ENCODE peak calls at places on chromosomes 1 and 21, in ten cellular contexts. One of them, this sample, is unnamed.

GRCh38 chr1:222627232-222627631 is 9.3 kb downstream of the MIA3 start:
- DNase-seq in ELR: peak; percentile 82
- DNase-seq in stimulated activated CD4-positive, alpha-beta T cell treated with anti-CD3 and anti-CD28 coated beads, Interleukin-15, amount 100 ng/mL, for 24 hours: no peak
- DNase-seq in activated naive CD4-positive, alpha-beta T cell treated with anti-CD3 and anti-CD28 coated beads, Interleukin-2, amount 50 U/mL, for 16 hours: no peak
- DNase-seq in AG10803: peak; percentile 36
- DNase-seq in bronchial epithelial cell: peak; percentile 73
- DNase-seq in nephron progenitor cell: no peak
- DNase-seq in progenitor cell of endocrine pancreas: no peak
- DNase-seq in GM10248: no peak
- DNase-seq in T1000: no peak
- DNase-seq in this sample: no peak

GRCh38 chr1:115067460-115067859 is 21.8 kb downstream of the TSPAN2 start:
- DNase-seq in ELR: peak; percentile 54
- DNase-seq in stimulated activated CD4-positive, alpha-beta T cell treated with anti-CD3 and anti-CD28 coated beads, Interleukin-15, amount 100 ng/mL, for 24 hours: no peak
- DNase-seq in activated naive CD4-positive, alpha-beta T cell treated with anti-CD3 and anti-CD28 coated beads, Interleukin-2, amount 50 U/mL, for 16 hours: no peak
- DNase-seq in AG10803: peak; percentile 81
- DNase-seq in bronchial epithelial cell: peak; percentile 68
- DNase-seq in nephron progenitor cell: no peak
- DNase-seq in progenitor cell of endocrine pancreas: no peak
- DNase-seq in GM10248: no peak
- DNase-seq in T1000: peak; percentile 27
- DNase-seq in this sample: no peak

GRCh38 chr1:97412737-97413136 is 508.1 kb downstream of the DPYD start:
- DNase-seq in ELR: peak; percentile 40
- DNase-seq in stimulated activated CD4-positive, alpha-beta T cell treated with anti-CD3 and anti-CD28 coated beads, Interleukin-15, amount 100 ng/mL, for 24 hours: no peak
- DNase-seq in activated naive CD4-positive, alpha-beta T cell treated with anti-CD3 and anti-CD28 coated beads, Interleukin-2, amount 50 U/mL, for 16 hours: no peak
- DNase-seq in AG10803: peak; percentile 9
- DNase-seq in bronchial epithelial cell: peak; percentile 41
- DNase-seq in nephron progenitor cell: no peak
- DNase-seq in progenitor cell of endocrine pancreas: no peak
- DNase-seq in GM10248: no peak
- DNase-seq in T1000: no peak
- DNase-seq in this sample: no peak

GRCh38 chr1:42479621-42480020 is 16.5 kb downstream of the CCDC30 start:
- DNase-seq in ELR: peak; percentile 67
- DNase-seq in stimulated activated CD4-positive, alpha-beta T cell treated with anti-CD3 and anti-CD28 coated beads, Interleukin-15, amount 100 ng/mL, for 24 hours: no peak
- DNase-seq in activated naive CD4-positive, alpha-beta T cell treated with anti-CD3 and anti-CD28 coated beads, Interleukin-2, amount 50 U/mL, for 16 hours: no peak
- DNase-seq in AG10803: peak; percentile 5
- DNase-seq in bronchial epithelial cell: peak; percentile 36
- DNase-seq in nephron progenitor cell: peak; percentile 3
- DNase-seq in progenitor cell of endocrine pancreas: no peak
- DNase-seq in GM10248: no peak
- DNase-seq in T1000: no peak
- DNase-seq in this sample: no peak

GRCh38 chr1:175848329-175848728 is 104.9 kb upstream of the TNR start:
- DNase-seq in ELR: no peak
- DNase-seq in stimulated activated CD4-positive, alpha-beta T cell treated with anti-CD3 and anti-CD28 coated beads, Interleukin-15, amount 100 ng/mL, for 24 hours: no peak
- DNase-seq in activated naive CD4-positive, alpha-beta T cell treated with anti-CD3 and anti-CD28 coated beads, Interleukin-2, amount 50 U/mL, for 16 hours: no peak
- DNase-seq in AG10803: no peak
- DNase-seq in bronchial epithelial cell: no peak
- DNase-seq in nephron progenitor cell: no peak
- DNase-seq in progenitor cell of endocrine pancreas: no peak
- DNase-seq in GM10248: no peak
- DNase-seq in T1000: no peak
- DNase-seq in this sample: no peak

GRCh38 chr1:45945426-45945825 is 142.0 kb downstream of the MAST2 start:
- DNase-seq in ELR: peak; percentile 37
- DNase-seq in stimulated activated CD4-positive, alpha-beta T cell treated with anti-CD3 and anti-CD28 coated beads, Interleukin-15, amount 100 ng/mL, for 24 hours: no peak
- DNase-seq in activated naive CD4-positive, alpha-beta T cell treated with anti-CD3 and anti-CD28 coated beads, Interleukin-2, amount 50 U/mL, for 16 hours: no peak
- DNase-seq in AG10803: peak; percentile 70
- DNase-seq in bronchial epithelial cell: peak; percentile 43
- DNase-seq in nephron progenitor cell: no peak
- DNase-seq in progenitor cell of endocrine pancreas: no peak
- DNase-seq in GM10248: no peak
- DNase-seq in T1000: no peak
- DNase-seq in this sample: no peak

GRCh38 chr1:183537405-183537804 is 52.9 kb downstream of the NCF2 start:
- DNase-seq in ELR: peak; percentile 33
- DNase-seq in stimulated activated CD4-positive, alpha-beta T cell treated with anti-CD3 and anti-CD28 coated beads, Interleukin-15, amount 100 ng/mL, for 24 hours: no peak
- DNase-seq in activated naive CD4-positive, alpha-beta T cell treated with anti-CD3 and anti-CD28 coated beads, Interleukin-2, amount 50 U/mL, for 16 hours: no peak
- DNase-seq in AG10803: no peak
- DNase-seq in bronchial epithelial cell: no peak
- DNase-seq in nephron progenitor cell: no peak
- DNase-seq in progenitor cell of endocrine pancreas: no peak
- DNase-seq in GM10248: no peak
- DNase-seq in T1000: no peak
- DNase-seq in this sample: no peak

GRCh38 chr1:157155658-157156057 is 17.5 kb upstream of the ETV3 start:
- DNase-seq in ELR: peak; percentile 44
- DNase-seq in stimulated activated CD4-positive, alpha-beta T cell treated with anti-CD3 and anti-CD28 coated beads, Interleukin-15, amount 100 ng/mL, for 24 hours: no peak
- DNase-seq in activated naive CD4-positive, alpha-beta T cell treated with anti-CD3 and anti-CD28 coated beads, Interleukin-2, amount 50 U/mL, for 16 hours: no peak
- DNase-seq in AG10803: peak; percentile 17
- DNase-seq in bronchial epithelial cell: no peak
- DNase-seq in nephron progenitor cell: peak; percentile 42
- DNase-seq in progenitor cell of endocrine pancreas: no peak
- DNase-seq in GM10248: no peak
- DNase-seq in T1000: no peak
- DNase-seq in this sample: no peak

GRCh38 chr1:108561731-108562326 is 1.9 kb downstream of the EEIG2 start:
- DNase-seq in ELR: peak; percentile 58
- DNase-seq in stimulated activated CD4-positive, alpha-beta T cell treated with anti-CD3 and anti-CD28 coated beads, Interleukin-15, amount 100 ng/mL, for 24 hours: peak; percentile 89
- DNase-seq in activated naive CD4-positive, alpha-beta T cell treated with anti-CD3 and anti-CD28 coated beads, Interleukin-2, amount 50 U/mL, for 16 hours: peak; percentile 84
- DNase-seq in AG10803: no peak
- DNase-seq in bronchial epithelial cell: peak; percentile 52
- DNase-seq in nephron progenitor cell: peak; percentile 55
- DNase-seq in progenitor cell of endocrine pancreas: peak; percentile 50
- DNase-seq in GM10248: peak; percentile 74
- DNase-seq in T1000: peak; percentile 20
- DNase-seq in this sample: peak; percentile 92

GRCh38 chr1:166814611-166815010 is 24.7 kb upstream of the POGK start:
- DNase-seq in ELR: no peak
- DNase-seq in stimulated activated CD4-positive, alpha-beta T cell treated with anti-CD3 and anti-CD28 coated beads, Interleukin-15, amount 100 ng/mL, for 24 hours: no peak
- DNase-seq in activated naive CD4-positive, alpha-beta T cell treated with anti-CD3 and anti-CD28 coated beads, Interleukin-2, amount 50 U/mL, for 16 hours: no peak
- DNase-seq in AG10803: peak; percentile 73
- DNase-seq in bronchial epithelial cell: peak; percentile 12
- DNase-seq in nephron progenitor cell: no peak
- DNase-seq in progenitor cell of endocrine pancreas: no peak
- DNase-seq in GM10248: no peak
- DNase-seq in T1000: no peak
- DNase-seq in this sample: no peak

GRCh38 chr21:43721225-43721605 is 2.3 kb downstream of the PDXK start:
- DNase-seq in ELR: no peak
- DNase-seq in stimulated activated CD4-positive, alpha-beta T cell treated with anti-CD3 and anti-CD28 coated beads, Interleukin-15, amount 100 ng/mL, for 24 hours: no peak
- DNase-seq in activated naive CD4-positive, alpha-beta T cell treated with anti-CD3 and anti-CD28 coated beads, Interleukin-2, amount 50 U/mL, for 16 hours: no peak
- DNase-seq in AG10803: peak; percentile 53
- DNase-seq in bronchial epithelial cell: no peak
- DNase-seq in nephron progenitor cell: no peak
- DNase-seq in progenitor cell of endocrine pancreas: no peak
- DNase-seq in GM10248: no peak
- DNase-seq in T1000: no peak
- DNase-seq in this sample: no peak

GRCh38 chr1:187413770-187414169 is 585.0 kb downstream of the PLA2G4A start:
- DNase-seq in ELR: peak; percentile 43
- DNase-seq in stimulated activated CD4-positive, alpha-beta T cell treated with anti-CD3 and anti-CD28 coated beads, Interleukin-15, amount 100 ng/mL, for 24 hours: no peak
- DNase-seq in activated naive CD4-positive, alpha-beta T cell treated with anti-CD3 and anti-CD28 coated beads, Interleukin-2, amount 50 U/mL, for 16 hours: no peak
- DNase-seq in AG10803: no peak
- DNase-seq in bronchial epithelial cell: peak; percentile 10
- DNase-seq in nephron progenitor cell: no peak
- DNase-seq in progenitor cell of endocrine pancreas: no peak
- DNase-seq in GM10248: no peak
- DNase-seq in T1000: no peak
- DNase-seq in this sample: no peak

GRCh38 chr1:24216730-24217129 is 29.6 kb upstream of the IFNLR1 start:
- DNase-seq in ELR: no peak
- DNase-seq in stimulated activated CD4-positive, alpha-beta T cell treated with anti-CD3 and anti-CD28 coated beads, Interleukin-15, amount 100 ng/mL, for 24 hours: no peak
- DNase-seq in activated naive CD4-positive, alpha-beta T cell treated with anti-CD3 and anti-CD28 coated beads, Interleukin-2, amount 50 U/mL, for 16 hours: no peak
- DNase-seq in AG10803: no peak
- DNase-seq in bronchial epithelial cell: no peak
- DNase-seq in nephron progenitor cell: no peak
- DNase-seq in progenitor cell of endocrine pancreas: no peak
- DNase-seq in GM10248: no peak
- DNase-seq in T1000: no peak
- DNase-seq in this sample: no peak

GRCh38 chr1:9861371-9861770 is 37.6 kb upstream of the CLSTN1 start:
- DNase-seq in ELR: no peak
- DNase-seq in stimulated activated CD4-positive, alpha-beta T cell treated with anti-CD3 and anti-CD28 coated beads, Interleukin-15, amount 100 ng/mL, for 24 hours: no peak
- DNase-seq in activated naive CD4-positive, alpha-beta T cell treated with anti-CD3 and anti-CD28 coated beads, Interleukin-2, amount 50 U/mL, for 16 hours: no peak
- DNase-seq in AG10803: no peak
- DNase-seq in bronchial epithelial cell: no peak
- DNase-seq in nephron progenitor cell: no peak
- DNase-seq in progenitor cell of endocrine pancreas: no peak
- DNase-seq in GM10248: no peak
- DNase-seq in T1000: no peak
- DNase-seq in this sample: no peak

GRCh38 chr1:43430831-43431230 is 22.9 kb downstream of the HYI start:
- DNase-seq in ELR: no peak
- DNase-seq in stimulated activated CD4-positive, alpha-beta T cell treated with anti-CD3 and anti-CD28 coated beads, Interleukin-15, amount 100 ng/mL, for 24 hours: no peak
- DNase-seq in activated naive CD4-positive, alpha-beta T cell treated with anti-CD3 and anti-CD28 coated beads, Interleukin-2, amount 50 U/mL, for 16 hours: peak; percentile 1
- DNase-seq in AG10803: no peak
- DNase-seq in bronchial epithelial cell: no peak
- DNase-seq in nephron progenitor cell: no peak
- DNase-seq in progenitor cell of endocrine pancreas: no peak
- DNase-seq in GM10248: no peak
- DNase-seq in T1000: no peak
- DNase-seq in this sample: no peak

GRCh38 chr1:12621346-12622320 is 3.6 kb upstream of the DHRS3 start:
- DNase-seq in ELR: no peak
- DNase-seq in stimulated activated CD4-positive, alpha-beta T cell treated with anti-CD3 and anti-CD28 coated beads, Interleukin-15, amount 100 ng/mL, for 24 hours: no peak
- DNase-seq in activated naive CD4-positive, alpha-beta T cell treated with anti-CD3 and anti-CD28 coated beads, Interleukin-2, amount 50 U/mL, for 16 hours: no peak
- DNase-seq in AG10803: no peak
- DNase-seq in bronchial epithelial cell: no peak
- DNase-seq in nephron progenitor cell: no peak
- DNase-seq in progenitor cell of endocrine pancreas: no peak
- DNase-seq in GM10248: no peak
- DNase-seq in T1000: no peak
- DNase-seq in this sample: no peak

GRCh38 chr1:247105966-247106365 is 1.8 kb upstream of the ZNF669 start:
- DNase-seq in ELR: no peak
- DNase-seq in stimulated activated CD4-positive, alpha-beta T cell treated with anti-CD3 and anti-CD28 coated beads, Interleukin-15, amount 100 ng/mL, for 24 hours: no peak
- DNase-seq in activated naive CD4-positive, alpha-beta T cell treated with anti-CD3 and anti-CD28 coated beads, Interleukin-2, amount 50 U/mL, for 16 hours: no peak
- DNase-seq in AG10803: no peak
- DNase-seq in bronchial epithelial cell: no peak
- DNase-seq in nephron progenitor cell: no peak
- DNase-seq in progenitor cell of endocrine pancreas: no peak
- DNase-seq in GM10248: no peak
- DNase-seq in T1000: no peak
- DNase-seq in this sample: no peak

GRCh38 chr1:183945432-183946308 is 91.9 kb downstream of the COLGALT2 start:
- DNase-seq in ELR: no peak
- DNase-seq in stimulated activated CD4-positive, alpha-beta T cell treated with anti-CD3 and anti-CD28 coated beads, Interleukin-15, amount 100 ng/mL, for 24 hours: no peak
- DNase-seq in activated naive CD4-positive, alpha-beta T cell treated with anti-CD3 and anti-CD28 coated beads, Interleukin-2, amount 50 U/mL, for 16 hours: no peak
- DNase-seq in AG10803: no peak
- DNase-seq in bronchial epithelial cell: no peak
- DNase-seq in nephron progenitor cell: no peak
- DNase-seq in progenitor cell of endocrine pancreas: no peak
- DNase-seq in GM10248: no peak
- DNase-seq in T1000: no peak
- DNase-seq in this sample: no peak

GRCh38 chr1:237050185-237050584 is 8.2 kb downstream of the RYR2 start:
- DNase-seq in ELR: no peak
- DNase-seq in stimulated activated CD4-positive, alpha-beta T cell treated with anti-CD3 and anti-CD28 coated beads, Interleukin-15, amount 100 ng/mL, for 24 hours: no peak
- DNase-seq in activated naive CD4-positive, alpha-beta T cell treated with anti-CD3 and anti-CD28 coated beads, Interleukin-2, amount 50 U/mL, for 16 hours: no peak
- DNase-seq in AG10803: no peak
- DNase-seq in bronchial epithelial cell: no peak
- DNase-seq in nephron progenitor cell: no peak
- DNase-seq in progenitor cell of endocrine pancreas: no peak
- DNase-seq in GM10248: no peak
- DNase-seq in T1000: no peak
- DNase-seq in this sample: no peak

GRCh38 chr1:33338495-33339211 is 17.8 kb upstream of the A3GALT2 start:
- DNase-seq in ELR: peak; percentile 70
- DNase-seq in stimulated activated CD4-positive, alpha-beta T cell treated with anti-CD3 and anti-CD28 coated beads, Interleukin-15, amount 100 ng/mL, for 24 hours: no peak
- DNase-seq in activated naive CD4-positive, alpha-beta T cell treated with anti-CD3 and anti-CD28 coated beads, Interleukin-2, amount 50 U/mL, for 16 hours: no peak
- DNase-seq in AG10803: peak; percentile 96
- DNase-seq in bronchial epithelial cell: peak; percentile 60
- DNase-seq in nephron progenitor cell: no peak
- DNase-seq in progenitor cell of endocrine pancreas: no peak
- DNase-seq in GM10248: no peak
- DNase-seq in T1000: no peak
- DNase-seq in this sample: no peak

GRCh38 chr1:204478166-204478899 is 16.3 kb downstream of the PIK3C2B start:
- DNase-seq in ELR: no peak
- DNase-seq in stimulated activated CD4-positive, alpha-beta T cell treated with anti-CD3 and anti-CD28 coated beads, Interleukin-15, amount 100 ng/mL, for 24 hours: no peak
- DNase-seq in activated naive CD4-positive, alpha-beta T cell treated with anti-CD3 and anti-CD28 coated beads, Interleukin-2, amount 50 U/mL, for 16 hours: no peak
- DNase-seq in AG10803: no peak
- DNase-seq in bronchial epithelial cell: no peak
- DNase-seq in nephron progenitor cell: peak; percentile 35
- DNase-seq in progenitor cell of endocrine pancreas: no peak
- DNase-seq in GM10248: peak; percentile 9
- DNase-seq in T1000: no peak
- DNase-seq in this sample: no peak

GRCh38 chr1:176691251-176692228 is 228.6 kb downstream of the PAPPA2 start:
- DNase-seq in ELR: peak; percentile 67
- DNase-seq in stimulated activated CD4-positive, alpha-beta T cell treated with anti-CD3 and anti-CD28 coated beads, Interleukin-15, amount 100 ng/mL, for 24 hours: peak; percentile 3
- DNase-seq in activated naive CD4-positive, alpha-beta T cell treated with anti-CD3 and anti-CD28 coated beads, Interleukin-2, amount 50 U/mL, for 16 hours: no peak
- DNase-seq in AG10803: peak; percentile 60
- DNase-seq in bronchial epithelial cell: peak; percentile 54
- DNase-seq in nephron progenitor cell: peak; percentile 56
- DNase-seq in progenitor cell of endocrine pancreas: no peak
- DNase-seq in GM10248: peak; percentile 40
- DNase-seq in T1000: no peak
- DNase-seq in this sample: no peak

GRCh38 chr1:24923485-24924113 is 6.5 kb downstream of the RUNX3 start:
- DNase-seq in ELR: no peak
- DNase-seq in stimulated activated CD4-positive, alpha-beta T cell treated with anti-CD3 and anti-CD28 coated beads, Interleukin-15, amount 100 ng/mL, for 24 hours: no peak
- DNase-seq in activated naive CD4-positive, alpha-beta T cell treated with anti-CD3 and anti-CD28 coated beads, Interleukin-2, amount 50 U/mL, for 16 hours: no peak
- DNase-seq in AG10803: no peak
- DNase-seq in bronchial epithelial cell: no peak
- DNase-seq in nephron progenitor cell: no peak
- DNase-seq in progenitor cell of endocrine pancreas: no peak
- DNase-seq in GM10248: peak; percentile 76
- DNase-seq in T1000: no peak
- DNase-seq in this sample: no peak

GRCh38 chr1:229664133-229664689 is 38.2 kb downstream of the URB2 start:
- DNase-seq in ELR: peak; percentile 89
- DNase-seq in stimulated activated CD4-positive, alpha-beta T cell treated with anti-CD3 and anti-CD28 coated beads, Interleukin-15, amount 100 ng/mL, for 24 hours: peak; percentile 93
- DNase-seq in activated naive CD4-positive, alpha-beta T cell treated with anti-CD3 and anti-CD28 coated beads, Interleukin-2, amount 50 U/mL, for 16 hours: peak; percentile 83
- DNase-seq in AG10803: no peak
- DNase-seq in bronchial epithelial cell: peak; percentile 78
- DNase-seq in nephron progenitor cell: no peak
- DNase-seq in progenitor cell of endocrine pancreas: no peak
- DNase-seq in GM10248: peak; percentile 50
- DNase-seq in T1000: peak; percentile 73
- DNase-seq in this sample: no peak

GRCh38 chr1:218350909-218351616 is 5.9 kb downstream of the TGFB2 start:
- DNase-seq in ELR: peak; percentile 58
- DNase-seq in stimulated activated CD4-positive, alpha-beta T cell treated with anti-CD3 and anti-CD28 coated beads, Interleukin-15, amount 100 ng/mL, for 24 hours: no peak
- DNase-seq in activated naive CD4-positive, alpha-beta T cell treated with anti-CD3 and anti-CD28 coated beads, Interleukin-2, amount 50 U/mL, for 16 hours: no peak
- DNase-seq in AG10803: peak; percentile 81
- DNase-seq in bronchial epithelial cell: peak; percentile 33
- DNase-seq in nephron progenitor cell: no peak
- DNase-seq in progenitor cell of endocrine pancreas: no peak
- DNase-seq in GM10248: no peak
- DNase-seq in T1000: no peak
- DNase-seq in this sample: no peak

GRCh38 chr1:176896216-176896615 is 268.3 kb downstream of the ASTN1 start:
- DNase-seq in ELR: no peak
- DNase-seq in stimulated activated CD4-positive, alpha-beta T cell treated with anti-CD3 and anti-CD28 coated beads, Interleukin-15, amount 100 ng/mL, for 24 hours: no peak
- DNase-seq in activated naive CD4-positive, alpha-beta T cell treated with anti-CD3 and anti-CD28 coated beads, Interleukin-2, amount 50 U/mL, for 16 hours: no peak
- DNase-seq in AG10803: no peak
- DNase-seq in bronchial epithelial cell: peak; percentile 34
- DNase-seq in nephron progenitor cell: no peak
- DNase-seq in progenitor cell of endocrine pancreas: no peak
- DNase-seq in GM10248: no peak
- DNase-seq in T1000: no peak
- DNase-seq in this sample: no peak

GRCh38 chr1:111605553-111605952 is 14.0 kb upstream of the RAP1A start:
- DNase-seq in ELR: no peak
- DNase-seq in stimulated activated CD4-positive, alpha-beta T cell treated with anti-CD3 and anti-CD28 coated beads, Interleukin-15, amount 100 ng/mL, for 24 hours: no peak
- DNase-seq in activated naive CD4-positive, alpha-beta T cell treated with anti-CD3 and anti-CD28 coated beads, Interleukin-2, amount 50 U/mL, for 16 hours: no peak
- DNase-seq in AG10803: peak; percentile 89
- DNase-seq in bronchial epithelial cell: no peak
- DNase-seq in nephron progenitor cell: no peak
- DNase-seq in progenitor cell of endocrine pancreas: no peak
- DNase-seq in GM10248: no peak
- DNase-seq in T1000: no peak
- DNase-seq in this sample: no peak

GRCh38 chr1:228095161-228095560 is 8.0 kb downstream of the C1orf35 start:
- DNase-seq in ELR: no peak
- DNase-seq in stimulated activated CD4-positive, alpha-beta T cell treated with anti-CD3 and anti-CD28 coated beads, Interleukin-15, amount 100 ng/mL, for 24 hours: no peak
- DNase-seq in activated naive CD4-positive, alpha-beta T cell treated with anti-CD3 and anti-CD28 coated beads, Interleukin-2, amount 50 U/mL, for 16 hours: no peak
- DNase-seq in AG10803: no peak
- DNase-seq in bronchial epithelial cell: no peak
- DNase-seq in nephron progenitor cell: no peak
- DNase-seq in progenitor cell of endocrine pancreas: no peak
- DNase-seq in GM10248: no peak
- DNase-seq in T1000: no peak
- DNase-seq in this sample: peak; percentile 12